ENCODE peak calls at places on chromosome 6, in four cellular contexts. One of them, this sample, is unnamed.

GRCh38 chr6:1929931-1930330 is 315.5 kb downstream of the GMDS start:
- DNase-seq in GM23248: no peak
- DNase-seq in H1: no peak
- DNase-seq in thyroid gland: peak; percentile 69
- DNase-seq in this sample: no peak

GRCh38 chr6:35091353-35092083 is 49.6 kb downstream of the TCP11 start:
- DNase-seq in GM23248: peak; percentile 75
- DNase-seq in H1: peak; percentile 41
- DNase-seq in thyroid gland: no peak
- DNase-seq in this sample: no peak

GRCh38 chr6:43770417-43771209 is 602 bp downstream of the VEGFA start:
- DNase-seq in GM23248: peak; percentile 77
- DNase-seq in H1: peak; percentile 84
- DNase-seq in thyroid gland: peak; percentile 76
- DNase-seq in this sample: peak; percentile 76

GRCh38 chr6:158014505-158015187 is 33.0 kb downstream of the SYNJ2 start:
- DNase-seq in GM23248: peak; percentile 44
- DNase-seq in H1: no peak
- DNase-seq in thyroid gland: no peak
- DNase-seq in this sample: no peak

GRCh38 chr6:155380666-155381332 is 66.5 kb upstream of the TFB1M start:
- DNase-seq in GM23248: no peak
- DNase-seq in H1: no peak
- DNase-seq in thyroid gland: no peak
- DNase-seq in this sample: no peak

GRCh38 chr6:136012198-136012884 is 160.8 kb downstream of the PDE7B start:
- DNase-seq in GM23248: peak; percentile 82
- DNase-seq in H1: no peak
- DNase-seq in thyroid gland: no peak
- DNase-seq in this sample: peak; percentile 49

GRCh38 chr6:46290916-46291633 is 120.3 kb upstream of the ENPP5 start:
- DNase-seq in GM23248: no peak
- DNase-seq in H1: no peak
- DNase-seq in thyroid gland: no peak
- DNase-seq in this sample: no peak

GRCh38 chr6:70371454-70372105 is 41.7 kb upstream of the FAM135A start:
- DNase-seq in GM23248: peak; percentile 93
- DNase-seq in H1: no peak
- DNase-seq in thyroid gland: no peak
- DNase-seq in this sample: no peak

GRCh38 chr6:155142163-155142901 is 121.5 kb upstream of the CLDN20 start:
- DNase-seq in GM23248: peak; percentile 45
- DNase-seq in H1: no peak
- DNase-seq in thyroid gland: no peak
- DNase-seq in this sample: no peak

GRCh38 chr6:27753668-27754407 is 158.4 kb downstream of the OR2B2 start:
- DNase-seq in GM23248: peak; percentile 89
- DNase-seq in H1: peak; percentile 71
- DNase-seq in thyroid gland: peak; percentile 57
- DNase-seq in this sample: peak; percentile 99

GRCh38 chr6:19153270-19153980 is 683.7 kb upstream of the ID4 start:
- DNase-seq in GM23248: peak; percentile 85
- DNase-seq in H1: no peak
- DNase-seq in thyroid gland: no peak
- DNase-seq in this sample: no peak

GRCh38 chr6:166307082-166307980 is 861 bp downstream of the PRR18 start:
- DNase-seq in GM23248: peak; percentile 39
- DNase-seq in H1: peak; percentile 84
- DNase-seq in thyroid gland: peak; percentile 42
- DNase-seq in this sample: no peak

GRCh38 chr6:166307981-166308768 is at the start of gene PRR18:
- DNase-seq in GM23248: peak; percentile 31
- DNase-seq in H1: peak; percentile 72
- DNase-seq in thyroid gland: peak; percentile 33
- DNase-seq in this sample: peak; percentile 21

GRCh38 chr6:166304106-166304505 is 4.1 kb downstream of the PRR18 start:
- DNase-seq in GM23248: no peak
- DNase-seq in H1: no peak
- DNase-seq in thyroid gland: no peak
- DNase-seq in this sample: no peak

GRCh38 chr6:166305562-166306117 is 2.6 kb downstream of the PRR18 start:
- DNase-seq in GM23248: no peak
- DNase-seq in H1: no peak
- DNase-seq in thyroid gland: no peak
- DNase-seq in this sample: no peak

GRCh38 chr6:166306378-166307081 is 1.7 kb downstream of the PRR18 start:
- DNase-seq in GM23248: no peak
- DNase-seq in H1: no peak
- DNase-seq in thyroid gland: no peak
- DNase-seq in this sample: no peak
- H3K4me3 ChIP-seq in GM23248: no peak overlapping the region
- H3K4me3 ChIP-seq in H1: no peak overlapping the region
- H3K4me3 ChIP-seq in thyroid gland: no peak overlapping the region
- H3K4me3 ChIP-seq in this sample: no peak overlapping the region

DNA sequence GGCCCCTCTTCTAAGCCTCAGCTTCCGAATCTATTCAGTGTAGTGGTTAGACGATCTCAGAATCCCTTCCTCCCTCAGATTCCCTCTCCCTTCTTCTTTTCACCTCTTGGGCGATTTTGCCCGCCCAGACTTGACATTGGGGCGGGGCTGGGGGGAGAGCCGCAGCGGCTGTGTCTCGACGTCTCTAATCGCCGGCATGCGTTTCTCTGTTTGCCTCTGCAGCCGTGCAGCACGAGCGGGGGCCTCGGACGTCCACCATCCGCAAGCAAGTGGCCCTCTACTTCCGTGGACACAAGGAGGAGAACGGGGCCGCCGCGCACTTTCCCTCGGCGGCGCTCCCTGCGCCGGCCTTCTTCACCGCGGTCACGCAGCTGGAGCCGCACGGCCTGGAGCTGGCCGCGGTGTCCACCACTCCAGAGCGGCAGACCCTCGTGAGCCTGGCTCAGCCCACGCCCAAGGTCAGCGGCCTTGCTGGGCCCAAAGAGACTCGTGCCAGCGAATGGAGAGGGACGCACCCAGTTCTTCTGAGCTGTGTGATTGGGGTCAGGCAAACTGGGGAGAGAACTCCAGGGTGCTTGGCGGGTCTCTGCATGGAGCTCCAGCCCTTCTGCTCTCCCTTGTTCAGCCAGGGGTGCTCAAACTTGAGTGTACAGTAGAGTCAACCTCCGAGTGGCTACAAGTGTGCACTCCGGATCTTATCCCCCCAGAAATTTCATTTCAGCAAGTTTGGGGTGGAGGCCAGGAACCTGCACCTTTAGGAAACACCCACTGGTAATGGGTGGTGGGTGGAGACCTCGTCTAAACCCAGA is 10.7 kb downstream of the NR2E1 start:
- DNase-seq in GM23248: no peak
- DNase-seq in H1: peak; percentile 60
- DNase-seq in thyroid gland: no peak
- DNase-seq in this sample: no peak
- H3K27me3 ChIP-seq in GM23248: peaks cover 93% of the 10 kb centered on the region
- H3K27me3 ChIP-seq in H1: peaks cover 67% of the 10 kb centered on the region
- H3K27me3 ChIP-seq in thyroid gland: peaks cover 29% of the 10 kb centered on the region
- H3K27me3 ChIP-seq in this sample: no peaks in the 10 kb centered on the region

DNA sequence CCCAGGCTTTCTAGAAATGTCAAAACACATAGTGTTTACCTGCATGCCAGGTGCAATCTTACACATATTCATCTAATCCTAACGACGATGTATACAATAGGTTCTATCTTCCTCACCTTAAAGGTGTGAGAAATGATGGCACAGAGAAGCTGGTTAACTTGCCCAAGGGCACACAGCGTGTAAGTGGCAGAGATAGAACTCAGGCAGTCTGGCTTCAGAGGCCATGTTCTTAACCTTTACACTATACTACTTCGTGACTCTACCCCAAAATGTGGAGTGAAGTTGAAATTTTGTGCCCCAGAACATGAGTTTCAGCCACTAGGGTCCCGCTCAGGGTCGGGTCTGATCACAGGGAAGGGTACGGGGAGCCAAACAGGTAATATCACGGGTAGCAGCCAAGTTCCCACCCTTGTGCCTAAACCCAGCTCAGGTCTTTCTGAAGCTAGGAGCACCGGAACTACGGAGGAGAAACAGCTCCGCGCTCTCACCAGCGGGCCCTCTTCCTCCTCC is 523 bp downstream of the VPS52 start:
- DNase-seq in GM23248: peak; percentile 55
- DNase-seq in H1: no peak
- DNase-seq in thyroid gland: no peak
- DNase-seq in this sample: peak; percentile 36
- H3K9me3 ChIP-seq in GM23248: no peaks in the 10 kb centered on the region
- H3K9me3 ChIP-seq in H1: no peaks in the 10 kb centered on the region
- H3K9me3 ChIP-seq in thyroid gland: no peaks in the 10 kb centered on the region
- H3K9me3 ChIP-seq in this sample: no peaks in the 10 kb centered on the region

GRCh38 chr6:6588064-6588923 is at the start of gene LY86:
- DNase-seq in GM23248: no peak
- DNase-seq in H1: no peak
- DNase-seq in thyroid gland: no peak
- DNase-seq in this sample: no peak

GRCh38 chr6:6590530-6590929 is 2.0 kb downstream of the LY86 start:
- DNase-seq in GM23248: no peak
- DNase-seq in H1: no peak
- DNase-seq in thyroid gland: no peak
- DNase-seq in this sample: no peak

GRCh38 chr6:6587696-6588063 is 840 bp upstream of the LY86 start:
- DNase-seq in GM23248: no peak
- DNase-seq in H1: no peak
- DNase-seq in thyroid gland: no peak
- DNase-seq in this sample: no peak

GRCh38 chr6:6586671-6587526 is 1.6 kb upstream of the LY86 start:
- DNase-seq in GM23248: no peak
- DNase-seq in H1: no peak
- DNase-seq in thyroid gland: no peak
- DNase-seq in this sample: no peak

GRCh38 chr6:6588924-6589696 is 590 bp downstream of the LY86 start:
- DNase-seq in GM23248: no peak
- DNase-seq in H1: no peak
- DNase-seq in thyroid gland: no peak
- DNase-seq in this sample: no peak
- H3K4me3 ChIP-seq in GM23248: no peak overlapping the region
- H3K4me3 ChIP-seq in H1: no peak overlapping the region
- H3K4me3 ChIP-seq in thyroid gland: no peak overlapping the region
- H3K4me3 ChIP-seq in this sample: no peak overlapping the region